ENCODE peak calls at places on chromosome 1, in seven cellular contexts. L, W, A, E, D, U and I are unnamed samples.

GRCh38 chr1:245488346-245489110 is 333.7 kb downstream of the KIF26B start:
- DNase-seq in L (no peak), W (no peak), A (no peak), E (no peak), D (no peak), U (no peak), I (no peak)

GRCh38 chr1:168121314-168122029 is 15.3 kb downstream of the GPR161 start:
- DNase-seq in L (no peak), W (no peak), A (peak), E (no peak), D (no peak), U (no peak), I (no peak)

GRCh38 chr1:6448749-6449631 is 17.0 kb downstream of the TNFRSF25 start:
- DNase-seq in L (no peak), W (peak), A (no peak), E (no peak), D (no peak), U (no peak), I (no peak)

GRCh38 chr1:87888456-87888855 is 559.8 kb downstream of the LMO4 start:
- DNase-seq in L (no peak), W (peak), A (no peak), E (no peak), D (no peak), U (peak), I (no peak)

GRCh38 chr1:3079381-3080093 is 10.5 kb downstream of the PRDM16 start:
- DNase-seq in L (no peak), W (no peak), A (no peak), E (no peak), D (no peak), U (no peak), I (no peak)

GRCh38 chr1:56713112-56713511 is 68.0 kb downstream of the PRKAA2 start:
- DNase-seq in L (no peak), W (no peak), A (no peak), E (no peak), D (no peak), U (no peak), I (no peak)

GRCh38 chr1:245411245-245411644 is 256.5 kb downstream of the KIF26B start:
- DNase-seq in L (no peak), W (no peak), A (no peak), E (no peak), D (no peak), U (peak), I (peak)

GRCh38 chr1:198655464-198656121 is 16.8 kb downstream of the PTPRC start:
- DNase-seq in L (no peak), W (no peak), A (no peak), E (no peak), D (no peak), U (no peak), I (no peak)

GRCh38 chr1:244094880-244095522 is 43.9 kb downstream of the ZBTB18 start:
- DNase-seq in L (no peak), W (no peak), A (no peak), E (no peak), D (no peak), U (no peak), I (no peak)

GRCh38 chr1:39272027-39272790 is 67.7 kb downstream of the MACF1 start:
- DNase-seq in L (no peak), W (peak), A (peak), E (peak), D (no peak), U (no peak), I (no peak)